ENCODE peak calls at places on chromosome 20, in eight cellular contexts. One of them, this sample, is unnamed.

GRCh38 chr20:21127201-21127981 is 1.5 kb downstream of the KIZ start:
- DNase-seq in activated T-cell treated with anti-CD3 and anti-CD28 coated beads for 1 hour: no peak
- DNase-seq in bronchial epithelial cell: no peak
- DNase-seq in caudate nucleus: no peak
- DNase-seq in psoas muscle: no peak
- DNase-seq in GM12891: no peak
- DNase-seq in HT-29: no peak
- DNase-seq in DMS 273 treated with DMSO at 0.1 percent for 48 hours: no peak
- DNase-seq in this sample: no peak

GRCh38 chr20:63042448-63043071 is 35.8 kb upstream of the BHLHE23 start:
- DNase-seq in activated T-cell treated with anti-CD3 and anti-CD28 coated beads for 1 hour: no peak
- DNase-seq in bronchial epithelial cell: no peak
- DNase-seq in caudate nucleus: no peak
- DNase-seq in psoas muscle: no peak
- DNase-seq in GM12891: no peak
- DNase-seq in HT-29: no peak
- DNase-seq in DMS 273 treated with DMSO at 0.1 percent for 48 hours: no peak
- DNase-seq in this sample: no peak

GRCh38 chr20:57540889-57541288 is 15.9 kb upstream of the CTCFL start:
- DNase-seq in activated T-cell treated with anti-CD3 and anti-CD28 coated beads for 1 hour: no peak
- DNase-seq in bronchial epithelial cell: no peak
- DNase-seq in caudate nucleus: no peak
- DNase-seq in psoas muscle: no peak
- DNase-seq in GM12891: no peak
- DNase-seq in HT-29: no peak
- DNase-seq in DMS 273 treated with DMSO at 0.1 percent for 48 hours: no peak
- DNase-seq in this sample: no peak

GRCh38 chr20:33789109-33789857 is 21.9 kb upstream of the CHMP4B start:
- DNase-seq in activated T-cell treated with anti-CD3 and anti-CD28 coated beads for 1 hour: no peak
- DNase-seq in bronchial epithelial cell: peak
- DNase-seq in caudate nucleus: no peak
- DNase-seq in psoas muscle: peak
- DNase-seq in GM12891: no peak
- DNase-seq in HT-29: peak
- DNase-seq in DMS 273 treated with DMSO at 0.1 percent for 48 hours: no peak
- DNase-seq in this sample: peak

GRCh38 chr20:57211949-57212889 is 54.2 kb downstream of the BMP7 start:
- DNase-seq in activated T-cell treated with anti-CD3 and anti-CD28 coated beads for 1 hour: no peak
- DNase-seq in bronchial epithelial cell: peak
- DNase-seq in caudate nucleus: no peak
- DNase-seq in psoas muscle: peak
- DNase-seq in GM12891: no peak
- DNase-seq in HT-29: peak
- DNase-seq in DMS 273 treated with DMSO at 0.1 percent for 48 hours: no peak
- DNase-seq in this sample: peak

GRCh38 chr20:56799187-56799586 is 170.1 kb downstream of the TFAP2C start:
- DNase-seq in activated T-cell treated with anti-CD3 and anti-CD28 coated beads for 1 hour: no peak
- DNase-seq in bronchial epithelial cell: no peak
- DNase-seq in caudate nucleus: no peak
- DNase-seq in psoas muscle: no peak
- DNase-seq in GM12891: no peak
- DNase-seq in HT-29: no peak
- DNase-seq in DMS 273 treated with DMSO at 0.1 percent for 48 hours: no peak
- DNase-seq in this sample: no peak

GRCh38 chr20:50288128-50288623 is 97.5 kb downstream of the CEBPB start:
- DNase-seq in activated T-cell treated with anti-CD3 and anti-CD28 coated beads for 1 hour: no peak
- DNase-seq in bronchial epithelial cell: no peak
- DNase-seq in caudate nucleus: no peak
- DNase-seq in psoas muscle: no peak
- DNase-seq in GM12891: no peak
- DNase-seq in HT-29: no peak
- DNase-seq in DMS 273 treated with DMSO at 0.1 percent for 48 hours: no peak
- DNase-seq in this sample: no peak

GRCh38 chr20:48298851-48299484 is 513.7 kb upstream of the SULF2 start:
- DNase-seq in activated T-cell treated with anti-CD3 and anti-CD28 coated beads for 1 hour: no peak
- DNase-seq in bronchial epithelial cell: peak
- DNase-seq in caudate nucleus: no peak
- DNase-seq in psoas muscle: no peak
- DNase-seq in GM12891: no peak
- DNase-seq in HT-29: peak
- DNase-seq in DMS 273 treated with DMSO at 0.1 percent for 48 hours: peak
- DNase-seq in this sample: peak

GRCh38 chr20:23050847-23051627 is 1.6 kb upstream of the THBD start:
- DNase-seq in activated T-cell treated with anti-CD3 and anti-CD28 coated beads for 1 hour: no peak
- DNase-seq in bronchial epithelial cell: peak
- DNase-seq in caudate nucleus: no peak
- DNase-seq in psoas muscle: peak
- DNase-seq in GM12891: peak
- DNase-seq in HT-29: peak
- DNase-seq in DMS 273 treated with DMSO at 0.1 percent for 48 hours: no peak
- DNase-seq in this sample: peak

GRCh38 chr20:56001106-56001785 is 4.1 kb downstream of the CBLN4 start:
- DNase-seq in activated T-cell treated with anti-CD3 and anti-CD28 coated beads for 1 hour: no peak
- DNase-seq in bronchial epithelial cell: no peak
- DNase-seq in caudate nucleus: no peak
- DNase-seq in psoas muscle: no peak
- DNase-seq in GM12891: no peak
- DNase-seq in HT-29: no peak
- DNase-seq in DMS 273 treated with DMSO at 0.1 percent for 48 hours: no peak
- DNase-seq in this sample: no peak

GRCh38 chr20:63697868-63698545 is 1.6 kb downstream of the TNFRSF6B start:
- DNase-seq in activated T-cell treated with anti-CD3 and anti-CD28 coated beads for 1 hour: no peak
- DNase-seq in bronchial epithelial cell: no peak
- DNase-seq in caudate nucleus: no peak
- DNase-seq in psoas muscle: no peak
- DNase-seq in GM12891: peak
- DNase-seq in HT-29: no peak
- DNase-seq in DMS 273 treated with DMSO at 0.1 percent for 48 hours: no peak
- DNase-seq in this sample: no peak

GRCh38 chr20:61756446-61756845 is 309.2 kb downstream of the TAF4 start:
- DNase-seq in activated T-cell treated with anti-CD3 and anti-CD28 coated beads for 1 hour: no peak
- DNase-seq in bronchial epithelial cell: no peak
- DNase-seq in caudate nucleus: no peak
- DNase-seq in psoas muscle: no peak
- DNase-seq in GM12891: no peak
- DNase-seq in HT-29: no peak
- DNase-seq in DMS 273 treated with DMSO at 0.1 percent for 48 hours: no peak
- DNase-seq in this sample: no peak

GRCh38 chr20:25042531-25043498 is 15.1 kb downstream of the ACSS1 start:
- DNase-seq in activated T-cell treated with anti-CD3 and anti-CD28 coated beads for 1 hour: peak
- DNase-seq in bronchial epithelial cell: no peak
- DNase-seq in caudate nucleus: no peak
- DNase-seq in psoas muscle: peak
- DNase-seq in GM12891: peak
- DNase-seq in HT-29: no peak
- DNase-seq in DMS 273 treated with DMSO at 0.1 percent for 48 hours: no peak
- DNase-seq in this sample: no peak

GRCh38 chr20:52869698-52870288 is 102.4 kb upstream of the TSHZ2 start:
- DNase-seq in activated T-cell treated with anti-CD3 and anti-CD28 coated beads for 1 hour: no peak
- DNase-seq in bronchial epithelial cell: no peak
- DNase-seq in caudate nucleus: no peak
- DNase-seq in psoas muscle: no peak
- DNase-seq in GM12891: no peak
- DNase-seq in HT-29: no peak
- DNase-seq in DMS 273 treated with DMSO at 0.1 percent for 48 hours: no peak
- DNase-seq in this sample: no peak

GRCh38 chr20:63548992-63549391 is 1.4 kb upstream of the SRMS start:
- DNase-seq in activated T-cell treated with anti-CD3 and anti-CD28 coated beads for 1 hour: no peak
- DNase-seq in bronchial epithelial cell: no peak
- DNase-seq in caudate nucleus: no peak
- DNase-seq in psoas muscle: no peak
- DNase-seq in GM12891: no peak
- DNase-seq in HT-29: no peak
- DNase-seq in DMS 273 treated with DMSO at 0.1 percent for 48 hours: no peak
- DNase-seq in this sample: no peak

GRCh38 chr20:3180319-3180718 is 7.0 kb upstream of the LZTS3 start:
- DNase-seq in activated T-cell treated with anti-CD3 and anti-CD28 coated beads for 1 hour: no peak
- DNase-seq in bronchial epithelial cell: no peak
- DNase-seq in caudate nucleus: no peak
- DNase-seq in psoas muscle: no peak
- DNase-seq in GM12891: no peak
- DNase-seq in HT-29: no peak
- DNase-seq in DMS 273 treated with DMSO at 0.1 percent for 48 hours: no peak
- DNase-seq in this sample: no peak

GRCh38 chr20:48454721-48455490 is 372.9 kb downstream of the PREX1 start:
- DNase-seq in activated T-cell treated with anti-CD3 and anti-CD28 coated beads for 1 hour: no peak
- DNase-seq in bronchial epithelial cell: no peak
- DNase-seq in caudate nucleus: no peak
- DNase-seq in psoas muscle: no peak
- DNase-seq in GM12891: no peak
- DNase-seq in HT-29: no peak
- DNase-seq in DMS 273 treated with DMSO at 0.1 percent for 48 hours: no peak
- DNase-seq in this sample: no peak

GRCh38 chr20:32896521-32897280 is 38.0 kb downstream of the EFCAB8 start:
- DNase-seq in activated T-cell treated with anti-CD3 and anti-CD28 coated beads for 1 hour: no peak
- DNase-seq in bronchial epithelial cell: no peak
- DNase-seq in caudate nucleus: no peak
- DNase-seq in psoas muscle: no peak
- DNase-seq in GM12891: no peak
- DNase-seq in HT-29: no peak
- DNase-seq in DMS 273 treated with DMSO at 0.1 percent for 48 hours: no peak
- DNase-seq in this sample: no peak

GRCh38 chr20:50467618-50468373 is 42.4 kb upstream of the PTPN1 start:
- DNase-seq in activated T-cell treated with anti-CD3 and anti-CD28 coated beads for 1 hour: no peak
- DNase-seq in bronchial epithelial cell: peak
- DNase-seq in caudate nucleus: no peak
- DNase-seq in psoas muscle: peak
- DNase-seq in GM12891: no peak
- DNase-seq in HT-29: peak
- DNase-seq in DMS 273 treated with DMSO at 0.1 percent for 48 hours: peak
- DNase-seq in this sample: peak

GRCh38 chr20:36148439-36148838 is 6.1 kb upstream of the EPB41L1 start:
- DNase-seq in activated T-cell treated with anti-CD3 and anti-CD28 coated beads for 1 hour: no peak
- DNase-seq in bronchial epithelial cell: no peak
- DNase-seq in caudate nucleus: no peak
- DNase-seq in psoas muscle: no peak
- DNase-seq in GM12891: no peak
- DNase-seq in HT-29: no peak
- DNase-seq in DMS 273 treated with DMSO at 0.1 percent for 48 hours: no peak
- DNase-seq in this sample: no peak

GRCh38 chr20:5919634-5920544 is 30.4 kb downstream of the TRMT6 start:
- DNase-seq in activated T-cell treated with anti-CD3 and anti-CD28 coated beads for 1 hour: no peak
- DNase-seq in bronchial epithelial cell: peak
- DNase-seq in caudate nucleus: no peak
- DNase-seq in psoas muscle: no peak
- DNase-seq in GM12891: no peak
- DNase-seq in HT-29: no peak
- DNase-seq in DMS 273 treated with DMSO at 0.1 percent for 48 hours: no peak
- DNase-seq in this sample: no peak

GRCh38 chr20:63563186-63563935 is 9.4 kb downstream of the FNDC11 start:
- DNase-seq in activated T-cell treated with anti-CD3 and anti-CD28 coated beads for 1 hour: no peak
- DNase-seq in bronchial epithelial cell: no peak
- DNase-seq in caudate nucleus: no peak
- DNase-seq in psoas muscle: no peak
- DNase-seq in GM12891: no peak
- DNase-seq in HT-29: no peak
- DNase-seq in DMS 273 treated with DMSO at 0.1 percent for 48 hours: no peak
- DNase-seq in this sample: no peak

GRCh38 chr20:58331961-58332551 is 22.5 kb downstream of the RAB22A start:
- DNase-seq in activated T-cell treated with anti-CD3 and anti-CD28 coated beads for 1 hour: no peak
- DNase-seq in bronchial epithelial cell: no peak
- DNase-seq in caudate nucleus: no peak
- DNase-seq in psoas muscle: no peak
- DNase-seq in GM12891: no peak
- DNase-seq in HT-29: no peak
- DNase-seq in DMS 273 treated with DMSO at 0.1 percent for 48 hours: no peak
- DNase-seq in this sample: no peak

GRCh38 chr20:10119336-10119735 is 84.5 kb downstream of the ANKEF1 start:
- DNase-seq in activated T-cell treated with anti-CD3 and anti-CD28 coated beads for 1 hour: no peak
- DNase-seq in bronchial epithelial cell: peak
- DNase-seq in caudate nucleus: no peak
- DNase-seq in psoas muscle: no peak
- DNase-seq in GM12891: no peak
- DNase-seq in HT-29: no peak
- DNase-seq in DMS 273 treated with DMSO at 0.1 percent for 48 hours: no peak
- DNase-seq in this sample: no peak

GRCh38 chr20:58131581-58132142 is 96.8 kb downstream of the ANKRD60 start:
- DNase-seq in activated T-cell treated with anti-CD3 and anti-CD28 coated beads for 1 hour: no peak
- DNase-seq in bronchial epithelial cell: peak
- DNase-seq in caudate nucleus: no peak
- DNase-seq in psoas muscle: no peak
- DNase-seq in GM12891: no peak
- DNase-seq in HT-29: peak
- DNase-seq in DMS 273 treated with DMSO at 0.1 percent for 48 hours: no peak
- DNase-seq in this sample: no peak

GRCh38 chr20:20604357-20604756 is 108.1 kb downstream of the RALGAPA2 start:
- DNase-seq in activated T-cell treated with anti-CD3 and anti-CD28 coated beads for 1 hour: no peak
- DNase-seq in bronchial epithelial cell: no peak
- DNase-seq in caudate nucleus: no peak
- DNase-seq in psoas muscle: no peak
- DNase-seq in GM12891: no peak
- DNase-seq in HT-29: no peak
- DNase-seq in DMS 273 treated with DMSO at 0.1 percent for 48 hours: no peak
- DNase-seq in this sample: no peak

GRCh38 chr20:5621305-5621704 is 128.9 kb upstream of the SHLD1 start:
- DNase-seq in activated T-cell treated with anti-CD3 and anti-CD28 coated beads for 1 hour: no peak
- DNase-seq in bronchial epithelial cell: no peak
- DNase-seq in caudate nucleus: no peak
- DNase-seq in psoas muscle: no peak
- DNase-seq in GM12891: no peak
- DNase-seq in HT-29: peak
- DNase-seq in DMS 273 treated with DMSO at 0.1 percent for 48 hours: peak
- DNase-seq in this sample: no peak

GRCh38 chr20:58544301-58544700 is 29.1 kb upstream of the APCDD1L start:
- DNase-seq in activated T-cell treated with anti-CD3 and anti-CD28 coated beads for 1 hour: no peak
- DNase-seq in bronchial epithelial cell: no peak
- DNase-seq in caudate nucleus: no peak
- DNase-seq in psoas muscle: no peak
- DNase-seq in GM12891: no peak
- DNase-seq in HT-29: no peak
- DNase-seq in DMS 273 treated with DMSO at 0.1 percent for 48 hours: no peak
- DNase-seq in this sample: no peak

GRCh38 chr20:836188-836587 is 2.7 kb downstream of the FAM110A start:
- DNase-seq in activated T-cell treated with anti-CD3 and anti-CD28 coated beads for 1 hour: no peak
- DNase-seq in bronchial epithelial cell: no peak
- DNase-seq in caudate nucleus: no peak
- DNase-seq in psoas muscle: no peak
- DNase-seq in GM12891: no peak
- DNase-seq in HT-29: no peak
- DNase-seq in DMS 273 treated with DMSO at 0.1 percent for 48 hours: no peak
- DNase-seq in this sample: no peak